ENCODE peak calls at places on chromosomes 11 and 22, in five cellular contexts. F is Peyer's patch; Q is CD8-positive, alpha-beta T cell; J is HFF-Myc; I is ovary. S is an unnamed sample.

GRCh38 chr11:8262552-8263108 is 1.0 kb downstream of the LMO1 start:
- DNase-seq in F (no peak), Q (no peak), J (no peak), I (peak), S (peak)

GRCh38 chr11:88454881-88455280 is 117.3 kb upstream of the CTSC start:
- DNase-seq in F (no peak), Q (no peak), J (no peak), I (no peak), S (no peak)

GRCh38 chr11:69821511-69822040 is 2.4 kb upstream of the FGF3 start:
- DNase-seq in F (no peak), Q (no peak), J (no peak), I (no peak), S (no peak)

GRCh38 chr22:24751518-24751917 is 23.0 kb downstream of the PIWIL3 start:
- DNase-seq in F (no peak), Q (no peak), J (no peak), I (no peak), S (no peak)

GRCh38 chr11:12008790-12009616 is 577 bp upstream of the DKK3 start:
- DNase-seq in F (no peak), Q (peak), J (no peak), I (peak), S (no peak)

GRCh38 chr22:36301384-36301828 is 48.5 kb downstream of the APOL1 start:
- DNase-seq in F (peak), Q (peak), J (peak), I (peak), S (peak)

GRCh38 chr11:108838804-108839128 is 173.9 kb downstream of the DDX10 start:
- DNase-seq in F (no peak), Q (no peak), J (no peak), I (no peak), S (no peak)

GRCh38 chr11:125180413-125181305 is 16.1 kb downstream of the PKNOX2 start:
- DNase-seq in F (no peak), Q (no peak), J (no peak), I (no peak), S (no peak)

GRCh38 chr22:32531955-32532818 is 57.6 kb downstream of the FBXO7 start:
- DNase-seq in F (no peak), Q (no peak), J (peak), I (no peak), S (peak)

GRCh38 chr11:73463359-73463758 is 87.2 kb downstream of the RELT start:
- DNase-seq in F (no peak), Q (no peak), J (no peak), I (no peak), S (no peak)

GRCh38 chr11:10674991-10675440 is 18.5 kb downstream of the IRAG1 start:
- DNase-seq in F (no peak), Q (no peak), J (no peak), I (no peak), S (no peak)

GRCh38 chr11:112321521-112322172 is 61.0 kb upstream of the PLET1 start:
- DNase-seq in F (no peak), Q (no peak), J (peak), I (no peak), S (peak)

GRCh38 chr11:29260939-29261705 is 755.7 kb downstream of the KCNA4 start:
- DNase-seq in F (no peak), Q (no peak), J (no peak), I (no peak), S (no peak)

GRCh38 chr11:31804439-31805036 is 6.6 kb downstream of the PAX6 start:
- DNase-seq in F (no peak), Q (no peak), J (no peak), I (no peak), S (no peak)

GRCh38 chr11:119975561-119976152 is 162.3 kb downstream of the TRIM29 start:
- DNase-seq in F (no peak), Q (no peak), J (no peak), I (no peak), S (no peak)

GRCh38 chr11:66912963-66913362 is 45.2 kb downstream of the PC start:
- DNase-seq in F (no peak), Q (no peak), J (no peak), I (no peak), S (no peak)

GRCh38 chr11:66912361-66912760 is 45.8 kb downstream of the PC start:
- DNase-seq in F (no peak), Q (no peak), J (no peak), I (no peak), S (no peak)

GRCh38 chr11:66909181-66909580 is 49.0 kb downstream of the PC start:
- DNase-seq in F (no peak), Q (no peak), J (no peak), I (no peak), S (no peak)

GRCh38 chr11:66910016-66910415 is 48.2 kb downstream of the PC start:
- DNase-seq in F (no peak), Q (no peak), J (no peak), I (no peak), S (no peak)

GRCh38 chr11:66910669-66911068 is 47.5 kb downstream of the PC start:
- DNase-seq in F (no peak), Q (no peak), J (no peak), I (no peak), S (no peak)
- TF ChIP-seq CTCF in F (no peak), Q (no peak), J (no peak), I (no peak), S (no peak)

GRCh38 chr22:38982008-38982927 is at the start of gene APOBEC3B:
- DNase-seq in F (no peak), Q (peak), J (peak), I (peak), S (peak)
- TF ChIP-seq CTCF in F (no peak), Q (no peak), J (no peak), I (no peak), S (no peak)

DNA sequence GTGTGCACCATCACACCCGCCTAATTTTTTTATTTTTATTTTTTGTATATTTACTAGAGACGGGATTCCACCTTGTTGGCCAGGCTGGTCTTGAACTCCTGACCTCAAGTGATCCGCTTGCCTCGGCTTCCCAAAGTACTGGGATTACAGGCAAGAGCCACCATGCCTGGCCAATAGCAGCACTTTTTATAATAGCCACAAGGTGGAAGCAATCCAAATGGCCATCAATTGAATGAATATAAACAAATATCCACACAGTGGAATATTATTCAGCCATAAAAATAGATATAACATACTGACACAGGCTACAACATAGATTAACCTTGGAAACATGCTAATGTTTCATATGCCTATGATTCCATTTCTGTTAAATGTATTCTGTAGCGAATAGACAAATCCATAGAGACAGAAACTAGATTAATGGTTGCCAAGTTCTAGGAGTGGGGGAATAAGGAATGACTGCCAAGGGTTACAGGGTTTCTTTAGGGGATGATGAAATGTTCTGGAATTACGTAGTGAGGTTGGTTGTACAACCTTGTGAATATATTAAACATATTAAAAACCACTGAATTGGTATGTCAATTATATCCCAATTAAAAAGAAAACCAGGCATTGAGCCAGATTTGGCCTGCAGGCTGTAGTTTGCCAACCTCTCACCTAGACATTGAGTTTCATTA is 4.8 kb downstream of the VPS51 start:
- DNase-seq in F (no peak), Q (no peak), J (no peak), I (no peak), S (no peak)
- TF ChIP-seq CTCF in F (no peak), Q (no peak), J (no peak), I (no peak), S (no peak)

GRCh38 chr11:1546536-1547466 is 25.3 kb downstream of the DUSP8 start:
- DNase-seq in F (no peak), Q (peak), J (no peak), I (no peak), S (no peak)
- TF ChIP-seq CTCF in F (peak), Q (peak), J (peak), I (no peak), S (peak)

GRCh38 chr11:61482513-61482912 is 26.0 kb upstream of the LRRC10B start:
- DNase-seq in F (no peak), Q (no peak), J (no peak), I (no peak), S (no peak)
- TF ChIP-seq CTCF in F (no peak), Q (no peak), J (peak), I (no peak), S (peak)

GRCh38 chr11:122294041-122294440 is 178.0 kb upstream of the BLID start:
- DNase-seq in F (no peak), Q (no peak), J (no peak), I (no peak), S (no peak)

DNA sequence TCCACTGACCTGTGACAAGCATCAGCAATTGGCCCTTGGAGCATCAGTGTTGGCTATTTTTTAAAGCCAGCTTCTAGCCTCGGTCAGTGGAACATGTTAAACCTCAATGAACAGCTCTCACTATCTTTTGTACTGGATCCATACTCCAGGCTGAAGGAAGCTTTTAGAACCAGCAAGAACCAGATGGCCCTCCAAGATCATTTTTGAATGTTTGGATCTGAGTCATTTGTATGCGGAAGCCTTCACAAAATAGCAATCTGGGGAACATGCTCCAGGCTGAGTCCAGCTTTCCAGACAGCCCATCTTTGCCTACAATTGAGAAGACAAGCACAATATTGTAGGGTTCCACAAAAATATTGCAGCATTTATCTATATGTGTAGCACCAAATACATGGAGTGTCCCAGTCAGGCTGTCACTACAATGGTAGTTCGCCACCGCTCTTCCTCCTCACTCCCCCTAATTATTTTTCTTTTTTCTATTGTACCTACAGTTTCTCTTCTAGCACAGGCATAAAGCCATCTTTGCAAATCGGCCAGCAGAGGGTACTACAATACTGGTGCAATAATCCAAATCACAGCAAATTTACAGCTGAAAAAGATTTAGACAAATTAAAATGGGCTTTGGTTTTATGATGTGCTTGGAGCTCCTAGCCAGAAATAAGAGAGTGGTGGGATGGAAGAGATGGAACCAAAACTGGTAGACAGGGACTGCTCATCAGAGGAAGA is 177.4 kb upstream of the BLID start:
- DNase-seq in F (no peak), Q (no peak), J (no peak), I (no peak), S (no peak)
- TF ChIP-seq CTCF in F (no peak), Q (no peak), J (peak), I (no peak), S (peak)

DNA sequence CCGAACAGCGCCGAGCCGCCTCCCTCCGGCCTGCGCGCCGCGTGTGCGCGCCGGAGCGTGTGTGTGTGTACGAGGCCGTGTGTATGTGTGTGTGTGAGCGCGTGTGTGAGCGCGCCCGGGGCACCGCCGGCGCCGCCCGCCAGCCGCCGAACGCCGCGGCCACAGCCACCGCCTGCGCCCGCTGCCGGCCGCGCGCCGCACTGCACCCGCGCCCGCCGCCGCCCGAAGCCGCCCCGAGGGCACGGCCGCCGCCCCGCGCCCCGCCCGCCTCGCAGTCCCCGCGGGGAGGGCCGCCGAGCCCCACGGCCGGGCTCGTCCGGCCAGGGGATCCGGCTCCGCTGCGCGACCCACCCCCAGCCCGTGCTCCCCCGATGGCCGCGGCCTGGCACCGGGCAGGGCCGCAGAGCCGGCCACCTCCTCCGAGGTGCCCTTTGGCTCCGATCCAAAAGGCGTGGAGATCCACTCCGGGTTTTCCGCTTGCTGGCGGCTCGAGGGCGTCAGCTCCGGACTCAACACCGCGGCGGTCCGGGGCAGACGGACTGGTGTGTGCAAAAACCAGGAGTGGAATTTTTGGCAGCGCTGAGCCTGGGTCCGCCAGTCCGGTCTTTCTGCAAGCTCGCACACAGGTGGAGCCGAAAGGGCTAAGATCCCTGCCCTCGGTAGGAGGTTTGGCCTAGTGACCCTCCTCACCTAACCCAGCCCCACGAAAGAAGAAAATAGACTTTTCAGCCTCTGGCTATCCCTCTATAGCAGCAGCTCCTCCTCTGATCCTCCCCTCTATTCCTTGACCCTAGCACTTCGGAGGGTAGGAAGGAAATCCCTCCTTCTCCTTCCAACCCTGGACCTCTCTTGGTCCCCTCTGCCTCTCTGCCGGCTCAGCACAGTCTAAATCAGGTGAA is at the start of gene SYT7:
- DNase-seq in F (peak), Q (peak), J (peak), I (peak), S (peak)
- TF ChIP-seq CTCF in F (no peak), Q (no peak), J (no peak), I (peak), S (no peak)